ENCODE peak calls at places on chromosome 12, in five cellular contexts. R is naive thymus-derived CD4-positive, alpha-beta T cell; Z is cardiac fibroblast; J is PC-3; E is posterior cingulate gyrus. D is an unnamed sample.

GRCh38 chr12:75960086-75960910 is 71.3 kb downstream of the PHLDA1 start:
- DNase-seq in Z (no peak), E (no peak), J (no peak), R (no peak), D (no peak)

GRCh38 chr12:123267991-123268843 is 3.4 kb downstream of the CDK2AP1 start:
- DNase-seq in R (no peak), Z (no peak), E (peak; percentile 82), J (no peak), D (peak; percentile 39)

GRCh38 chr12:115451785-115452736 is 768.1 kb upstream of the TBX3 start:
- DNase-seq in Z (peak; percentile 15), R (no peak), J (peak; percentile 42), E (peak; percentile 15), D (no peak)

GRCh38 chr12:106227641-106228319 is 20.0 kb downstream of the CKAP4 start:
- DNase-seq in J (peak; percentile 65), E (no peak), R (peak; percentile 29), Z (peak; percentile 20), D (no peak)

GRCh38 chr12:54549774-54550451 is 512 bp downstream of the PDE1B start:
- DNase-seq in Z (no peak), R (peak; percentile 23), E (peak; percentile 29), J (no peak), D (peak; percentile 2)

GRCh38 chr12:124829008-124829707 is 34.5 kb downstream of the SCARB1 start:
- DNase-seq in E (no peak), R (no peak), Z (peak; percentile 77), J (peak; percentile 91), D (no peak)

GRCh38 chr12:101745481-101745880 is 6.2 kb upstream of the SYCP3 start:
- DNase-seq in R (no peak), Z (no peak), E (no peak), J (peak; percentile 44), D (no peak)

GRCh38 chr12:2288001-2288400 is 235.2 kb downstream of the CACNA1C start:
- DNase-seq in J (no peak), E (no peak), R (no peak), Z (peak; percentile 62), D (no peak)

GRCh38 chr12:68591716-68592437 is 18.8 kb upstream of the RAP1B start:
- DNase-seq in J (no peak), Z (no peak), E (no peak), R (peak; percentile 73), D (no peak)

D was measured in endothelial cell of umbilical vein.